ENCODE peak calls at places on chromosome 15, in four cellular contexts. B is GM23248, W is neural progenitor cell, U is A549. R is an unnamed sample.

GRCh38 chr15:23578521-23579150 is 13.2 kb downstream of the MKRN3 start:
- DNase-seq in U (peak; percentile 8), B (no peak), W (no peak), R (no peak)

GRCh38 chr15:69304176-69304533 is 5.4 kb downstream of the PAQR5 start:
- DNase-seq in B (peak; percentile 96), U (peak; percentile 94), W (no peak), R (peak; percentile 42)

GRCh38 chr15:68375191-68375631 is 56.8 kb downstream of the ITGA11 start:
- DNase-seq in U (no peak), W (peak; percentile 76), B (no peak), R (peak; percentile 24)

GRCh38 chr15:52136471-52136993 is 24.0 kb upstream of the BCL2L10 start:
- DNase-seq in W (no peak), U (no peak), B (no peak), R (no peak)

GRCh38 chr15:92666780-92667179 is 11.2 kb upstream of the FAM174B start:
- DNase-seq in W (no peak), B (no peak), U (peak; percentile 76), R (no peak)

GRCh38 chr15:45262906-45263456 is 10.9 kb downstream of the SLC28A2 start:
- DNase-seq in B (no peak), U (no peak), W (no peak), R (no peak)

GRCh38 chr15:74406992-74407705 is 26.6 kb downstream of the SEMA7A start:
- DNase-seq in W (peak; percentile 79), B (peak; percentile 97), U (peak; percentile 21), R (peak; percentile 93)

GRCh38 chr15:98772895-98773294 is 124.6 kb downstream of the IGF1R start:
- DNase-seq in U (no peak), B (no peak), W (no peak), R (no peak)

GRCh38 chr15:53512029-53512428 is 247.4 kb downstream of the WDR72 start:
- DNase-seq in U (no peak), B (no peak), W (no peak), R (no peak)

GRCh38 chr15:75695206-75695605 is 17.4 kb downstream of the CSPG4 start:
- DNase-seq in U (no peak), W (no peak), B (no peak), R (no peak)

GRCh38 chr15:74306801-74307217 is 60.6 kb downstream of the CYP11A1 start:
- DNase-seq in W (peak; percentile 59), U (no peak), B (peak; percentile 15), R (no peak)

GRCh38 chr15:81752974-81753373 is 292.8 kb downstream of the MEX3B start:
- DNase-seq in W (peak; percentile 7), U (no peak), B (no peak), R (no peak)

GRCh38 chr15:62365795-62366442 is 200.8 kb upstream of the C2CD4B start:
- DNase-seq in W (no peak), B (no peak), U (no peak), R (no peak)

GRCh38 chr15:33068531-33068990 is 126.0 kb downstream of the FMN1 start:
- DNase-seq in U (peak; percentile 81), B (peak; percentile 39), W (peak; percentile 26), R (peak; percentile 71)

GRCh38 chr15:99536422-99537033 is 29.3 kb upstream of the MEF2A start:
- DNase-seq in W (no peak), U (no peak), B (peak; percentile 85), R (peak; percentile 54)

GRCh38 chr15:44084728-44085127 is 110.3 kb downstream of the FRMD5 start:
- DNase-seq in W (no peak), B (no peak), U (no peak), R (no peak)

GRCh38 chr15:57298843-57299550 is 77.3 kb upstream of the CGNL1 start:
- DNase-seq in B (no peak), W (no peak), U (no peak), R (peak; percentile 21)

GRCh38 chr15:50764331-50765201 is 940 bp downstream of the SPPL2A start:
- DNase-seq in U (no peak), W (peak; percentile 5), B (peak; percentile 50), R (no peak)

GRCh38 chr15:70793694-70794093 is 30.3 kb upstream of the UACA start:
- DNase-seq in W (no peak), U (no peak), B (no peak), R (no peak)

GRCh38 chr15:98983333-98983732 is 24.3 kb downstream of the PGPEP1L start:
- DNase-seq in B (peak; percentile 90), W (no peak), U (peak; percentile 87), R (no peak)

GRCh38 chr15:70149667-70150404 is 52.1 kb upstream of the TLE3 start:
- DNase-seq in U (peak; percentile 63), W (no peak), B (peak; percentile 64), R (no peak)

GRCh38 chr15:52154896-52155865 is 36.0 kb downstream of the GNB5 start:
- DNase-seq in B (no peak), U (no peak), W (no peak), R (peak; percentile 31)

GRCh38 chr15:93144477-93145270 is 55.7 kb upstream of the RGMA start:
- DNase-seq in B (no peak), U (no peak), W (no peak), R (no peak)

GRCh38 chr15:68315035-68315434 is 37.5 kb downstream of the FEM1B start:
- DNase-seq in W (no peak), B (no peak), U (no peak), R (no peak)

GRCh38 chr15:63939531-63940130 is 105.9 kb upstream of the HERC1 start:
- DNase-seq in U (no peak), W (no peak), B (peak; percentile 68), R (peak; percentile 38)

GRCh38 chr15:97585408-97585807 is 375.1 kb upstream of the ARRDC4 start:
- DNase-seq in U (no peak), W (no peak), B (no peak), R (no peak)

GRCh38 chr15:74835312-74835823 is 7.6 kb downstream of the ULK3 start:
- DNase-seq in U (peak; percentile 80), W (peak; percentile 75), B (peak; percentile 71), R (peak; percentile 33)

GRCh38 chr15:38536201-38536676 is 28.4 kb downstream of the RASGRP1 start:
- DNase-seq in B (peak; percentile 96), W (no peak), U (no peak), R (peak; percentile 65)

GRCh38 chr15:37098468-37099320 is 1.7 kb downstream of the MEIS2 start:
- DNase-seq in W (peak; percentile 77), U (peak; percentile 14), B (peak; percentile 81), R (peak; percentile 55)

DNA sequence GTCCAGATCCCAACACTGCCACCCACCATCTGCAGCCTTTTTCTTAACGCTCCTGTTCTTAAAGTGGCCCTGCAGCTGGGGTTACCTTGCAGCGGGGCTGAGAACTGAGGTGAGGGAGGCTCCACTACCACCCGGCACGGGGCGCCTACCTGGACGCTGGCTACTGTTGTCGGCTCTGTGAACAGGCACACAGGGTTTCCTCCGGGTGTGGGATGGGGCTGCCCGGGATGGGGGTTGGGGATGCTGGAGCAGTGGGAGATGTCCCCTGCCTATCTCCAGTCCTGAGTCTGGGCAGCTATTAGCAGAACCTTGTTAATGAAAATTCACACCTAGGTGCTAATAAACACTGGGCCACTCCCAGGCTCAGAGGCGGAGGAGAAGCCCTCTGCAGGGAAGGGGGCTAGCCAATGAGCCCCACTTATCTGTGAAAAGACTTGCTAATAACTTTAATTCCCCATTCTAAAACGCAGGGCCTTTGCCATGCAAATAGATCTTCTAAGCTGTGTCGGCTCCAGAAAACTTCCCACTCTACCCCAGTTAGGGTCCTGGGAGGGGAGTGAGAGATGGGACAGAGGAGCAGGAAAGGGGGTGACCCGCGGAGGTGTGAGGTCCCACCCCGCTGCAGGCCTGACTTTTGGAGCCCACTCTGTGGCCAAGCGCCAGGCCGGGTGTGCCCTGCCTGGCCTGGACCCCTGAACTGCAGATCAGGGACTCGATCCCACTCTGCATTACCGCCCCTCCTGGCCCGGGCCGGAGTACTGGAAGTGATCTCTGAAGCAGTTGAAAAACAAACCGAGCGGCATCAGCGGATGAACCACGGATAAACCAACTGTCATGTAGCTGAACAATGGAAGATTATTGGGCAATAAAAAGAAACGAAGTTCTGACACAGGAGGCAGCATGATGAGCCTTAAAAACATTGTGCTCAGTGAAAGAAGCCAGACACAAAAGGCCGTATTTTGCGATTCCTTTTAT is 3.1 kb downstream of the MESP1 start:
- DNase-seq in B (no peak), U (no peak), W (no peak), R (no peak)
- H3K4me3 ChIP-seq in B (no peak overlapping the region), U (no peak overlapping the region), W (no peak overlapping the region), R (no peak overlapping the region)

GRCh38 chr15:58616171-58616570 is 133.3 kb downstream of the ADAM10 start:
- DNase-seq in U (no peak), B (no peak), W (no peak), R (no peak)
- H3K9me3 ChIP-seq in U (peaks cover 12% of the 10 kb centered on the region), B (no peaks in the 10 kb centered on the region), W (peaks cover 4% of the 10 kb centered on the region), R (peaks cover 5% of the 10 kb centered on the region)

GRCh38 chr15:34435658-34436057 is 1.9 kb downstream of the GOLGA8A start:
- DNase-seq in W (peak; percentile 3), B (no peak), U (no peak), R (no peak)

GRCh38 chr15:34434627-34435305 is 2.8 kb downstream of the GOLGA8A start:
- DNase-seq in B (no peak), U (no peak), W (no peak), R (no peak)

GRCh38 chr15:34437687-34438086 is at the start of gene GOLGA8A:
- DNase-seq in B (peak; percentile 85), W (peak; percentile 89), U (no peak), R (peak; percentile 73)

GRCh38 chr15:34436956-34437442 is 609 bp downstream of the GOLGA8A start:
- DNase-seq in U (no peak), W (peak; percentile 82), B (peak; percentile 69), R (peak; percentile 55)

DNA sequence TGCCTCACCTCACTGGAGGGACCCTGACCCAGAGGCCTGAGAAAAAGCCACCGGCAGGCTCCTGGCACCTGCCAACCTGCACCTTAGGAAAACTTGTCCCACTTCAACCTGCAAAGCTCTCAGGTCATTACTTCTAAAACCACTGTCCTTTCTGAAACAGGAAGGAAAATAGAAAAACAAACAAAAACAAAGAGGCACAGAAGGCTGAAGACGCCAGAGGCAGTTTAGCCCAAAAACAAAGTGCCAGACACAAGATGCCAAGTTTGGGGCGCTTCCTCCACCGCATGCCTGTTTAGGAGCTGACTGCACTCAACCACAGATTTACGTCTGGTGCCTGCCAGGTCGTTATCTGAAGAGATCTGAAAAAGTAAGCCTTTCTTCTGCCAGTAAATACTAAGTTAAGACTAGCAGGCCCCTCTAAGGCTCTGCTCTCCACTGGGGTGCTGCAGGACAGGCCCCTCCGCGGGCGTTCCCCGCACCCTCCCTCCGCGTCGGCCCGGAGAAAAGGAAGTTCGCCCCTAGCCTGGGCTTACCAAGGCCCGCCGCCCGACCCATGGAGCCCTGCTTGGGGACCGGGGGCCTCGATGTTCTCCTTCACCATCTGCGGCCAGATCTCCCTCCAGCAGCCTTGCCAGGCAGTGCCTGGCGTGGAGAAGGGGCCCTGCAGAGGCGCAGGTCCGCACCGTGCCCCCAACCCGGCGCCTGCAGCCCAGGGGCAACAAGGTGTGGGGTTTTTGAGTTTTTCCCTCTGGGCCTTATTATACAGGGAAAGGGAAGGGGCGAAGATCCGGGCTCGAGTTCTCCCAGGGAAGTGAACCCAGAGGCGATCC is 1.3 kb downstream of the GOLGA8A start:
- DNase-seq in U (no peak), W (peak; percentile 27), B (peak; percentile 41), R (peak; percentile 7)
- H3K4me3 ChIP-seq in U (peak overlapping the region; percentile 46), W (peak overlapping the region; percentile 86), B (peak overlapping the region; percentile 90), R (peak overlapping the region; percentile 50)

GRCh38 chr15:66936115-66936863 is 129.1 kb upstream of the SMAD3 start:
- DNase-seq in U (no peak), B (peak; percentile 69), W (no peak), R (no peak)

GRCh38 chr15:66936864-66937245 is 128.5 kb upstream of the SMAD3 start:
- DNase-seq in B (peak; percentile 20), W (no peak), U (no peak), R (no peak)

GRCh38 chr15:66934315-66934930 is 131.0 kb upstream of the SMAD3 start:
- DNase-seq in W (no peak), B (no peak), U (no peak), R (no peak)

GRCh38 chr15:66935121-66935520 is 130.3 kb upstream of the SMAD3 start:
- DNase-seq in U (no peak), B (peak; percentile 36), W (no peak), R (no peak)

GRCh38 chr15:66935688-66936087 is 129.7 kb upstream of the SMAD3 start:
- DNase-seq in B (peak; percentile 50), W (no peak), U (no peak), R (no peak)
- H3K9me3 ChIP-seq in B (no peaks in the 10 kb centered on the region), W (peaks cover 12% of the 10 kb centered on the region), U (peaks cover 45% of the 10 kb centered on the region), R (no peaks in the 10 kb centered on the region)